ENCODE peak calls at places on chromosomes 16 and 17, in eight cellular contexts. I is NCI-H1436; O is upper lobe of right lung; D is MCF 10A; P is naive thymus-derived CD4-positive, alpha-beta T cell; Y is activated naive CD8-positive, alpha-beta T cell treated with anti-CD3 and anti-CD28 coated beads, Interleukin-2, amount 50 U/mL, for 16 hours; V is germinal center; J is NCI-H187. W is an unnamed sample.

GRCh38 chr17:62705116-62705515 is 77.6 kb downstream of the MRC2 start:
- DNase-seq in O (no peak), P (no peak), I (no peak), V (no peak), Y (no peak), D (no peak), J (no peak), W (no peak)

GRCh38 chr17:68599091-68599872 is 1.9 kb downstream of the FAM20A start:
- DNase-seq in I (no peak), D (no peak), J (no peak), V (no peak), Y (no peak), P (no peak), O (no peak), W (no peak)

GRCh38 chr17:50129946-50130777 is at the start of gene SAMD14:
- DNase-seq in J (no peak), P (peak; percentile 59), I (peak; percentile 43), D (no peak), Y (no peak), V (peak; percentile 64), O (peak; percentile 69), W (no peak)

GRCh38 chr16:74726056-74726455 is 25.4 kb upstream of the MLKL start:
- DNase-seq in J (no peak), O (no peak), I (no peak), V (no peak), Y (no peak), D (no peak), P (no peak), W (no peak)

GRCh38 chr17:64765191-64765889 is 103.2 kb upstream of the SMURF2 start:
- DNase-seq in O (no peak), I (no peak), D (no peak), V (no peak), Y (no peak), J (no peak), P (no peak), W (no peak)

GRCh38 chr17:64244165-64244564 is 18.9 kb downstream of the TEX2 start:
- DNase-seq in D (no peak), J (no peak), Y (no peak), P (no peak), O (no peak), V (no peak), I (no peak), W (no peak)

GRCh38 chr16:80806957-80807356 is 2.6 kb upstream of the CDYL2 start:
- DNase-seq in P (peak; percentile 11), J (no peak), D (peak; percentile 60), V (no peak), O (no peak), Y (no peak), I (no peak), W (no peak)

GRCh38 chr16:1666316-1666715 is 11.8 kb upstream of the JPT2 start:
- DNase-seq in I (no peak), P (no peak), O (no peak), D (no peak), Y (no peak), J (no peak), V (no peak), W (no peak)

GRCh38 chr17:64216030-64216384 is 47.1 kb downstream of the TEX2 start:
- DNase-seq in J (no peak), O (no peak), D (no peak), V (no peak), I (no peak), P (no peak), Y (no peak), W (no peak)

W was measured in Karpas-422.